ENCODE peak calls at places on chromosomes 6 and 20, in five cellular contexts. M is lower lobe of right lung; D is GM23248; L is effector memory CD4-positive, alpha-beta T cell; H is endothelial cell of umbilical vein. W is an unnamed sample.

GRCh38 chr6:37503486-37503980 is 3.8 kb upstream of the CCDC167 start:
- DNase-seq in H (no peak), D (no peak), L (no peak), M (peak), W (no peak)

GRCh38 chr6:52546678-52547077 is 30.2 kb downstream of the TRAM2 start:
- DNase-seq in L (no peak), D (no peak), M (no peak), H (no peak), W (no peak)

GRCh38 chr20:51286758-51287157 is 255.8 kb downstream of the NFATC2 start:
- DNase-seq in L (no peak), M (no peak), H (no peak), D (no peak), W (no peak)

GRCh38 chr20:10448270-10449156 is 13.4 kb downstream of the SLX4IP start:
- DNase-seq in D (peak), L (no peak), H (no peak), M (no peak), W (no peak)

GRCh38 chr6:136750821-136751220 is 41.5 kb downstream of the MAP3K5 start:
- DNase-seq in M (no peak), H (no peak), D (no peak), L (no peak), W (no peak)

GRCh38 chr6:169269180-169270076 is 15.8 kb upstream of the THBS2 start:
- DNase-seq in M (no peak), L (no peak), D (peak), H (no peak), W (no peak)

GRCh38 chr6:34563513-34563870 is 7.4 kb upstream of the SPDEF start:
- DNase-seq in M (no peak), L (no peak), H (no peak), D (no peak), W (no peak)

GRCh38 chr6:16512585-16513109 is 248.6 kb downstream of the ATXN1 start:
- DNase-seq in M (no peak), D (no peak), H (no peak), L (no peak), W (no peak)

GRCh38 chr20:610130-611046 is at the start of gene TCF15:
- DNase-seq in H (peak), M (peak), D (peak), L (no peak), W (no peak)

GRCh38 chr6:10278786-10279185 is 136.1 kb downstream of the TFAP2A start:
- DNase-seq in M (no peak), L (no peak), H (no peak), D (no peak), W (no peak)

GRCh38 chr6:81937296-81937937 is 184.9 kb upstream of the TENT5A start:
- DNase-seq in H (no peak), M (no peak), L (no peak), D (peak), W (no peak)

GRCh38 chr6:149965191-149966020 is 1.7 kb downstream of the ULBP1 start:
- DNase-seq in H (no peak), M (no peak), D (no peak), L (peak), W (no peak)

GRCh38 chr6:143993965-143994646 is 14.0 kb downstream of the PLAGL1 start:
- DNase-seq in D (no peak), L (no peak), M (no peak), H (no peak), W (no peak)

GRCh38 chr6:113763883-113764282 is 93.3 kb upstream of the MARCKS start:
- DNase-seq in M (no peak), L (no peak), D (peak), H (peak), W (no peak)
- H3K4me3 ChIP-seq in M (no peak), L (no peak), D (no peak), H (no peak), W (no peak)

DNA sequence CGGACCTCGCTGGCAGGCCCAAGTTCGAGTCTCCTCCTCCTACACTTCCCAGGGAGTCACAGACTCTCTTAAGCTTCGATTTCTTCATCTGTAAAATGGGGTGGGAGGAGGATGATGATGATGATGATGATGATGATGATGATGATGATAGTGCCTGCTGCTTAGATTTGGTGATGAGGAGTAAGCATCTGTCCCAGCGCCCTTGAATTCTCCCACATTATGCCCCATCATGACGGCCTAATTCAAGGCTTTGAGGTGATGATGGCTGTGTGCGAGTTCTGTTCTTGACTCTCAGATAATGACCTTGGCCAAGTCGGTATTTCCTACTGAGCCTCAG is 487 bp upstream of the KIAA1755 start:
- DNase-seq in L (no peak), D (no peak), H (no peak), M (no peak), W (no peak)
- H3K4me3 ChIP-seq in L (no peak), D (peak), H (no peak), M (peak), W (peak)

GRCh38 chr6:29745386-29745785 is 22.2 kb downstream of the HLA-F start:
- DNase-seq in M (no peak), D (no peak), L (no peak), H (no peak), W (no peak)
- H3K4me3 ChIP-seq in M (no peak), D (no peak), L (no peak), H (no peak), W (no peak)

DNA sequence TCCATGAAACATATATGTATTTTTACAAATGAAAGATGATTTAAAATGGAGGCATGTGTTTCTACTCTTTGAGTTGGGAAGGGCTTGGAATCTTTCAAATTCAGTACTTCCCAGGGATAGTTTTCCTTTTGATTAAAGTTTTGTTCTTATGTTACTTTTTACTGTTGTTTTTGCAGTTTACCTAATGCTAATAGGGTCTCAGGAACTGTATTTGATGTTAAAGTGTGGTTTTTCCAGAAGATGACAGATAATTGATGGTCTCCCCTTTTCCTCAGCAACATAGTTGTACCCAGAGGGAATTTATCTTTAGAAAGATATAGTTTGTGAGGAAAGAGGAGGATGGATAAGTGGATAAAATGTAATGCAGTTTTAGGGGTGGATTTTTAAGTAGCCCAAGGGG is 42.1 kb downstream of the GNAS start:
- DNase-seq in L (no peak), D (no peak), M (no peak), H (no peak), W (no peak)
- H3K4me3 ChIP-seq in L (no peak), D (peak), M (peak), H (no peak), W (no peak)

GRCh38 chr6:32882879-32883250 is 28.9 kb downstream of the PSMB9 start:
- DNase-seq in H (no peak), L (no peak), M (no peak), D (peak), W (no peak)

GRCh38 chr6:32883789-32884188 is 29.8 kb downstream of the PSMB9 start:
- DNase-seq in D (peak), H (no peak), M (peak), L (no peak), W (no peak)

GRCh38 chr6:32876603-32877002 is 22.6 kb downstream of the PSMB9 start:
- DNase-seq in L (no peak), D (no peak), H (no peak), M (no peak), W (no peak)

GRCh38 chr6:32879691-32880090 is 25.7 kb downstream of the PSMB9 start:
- DNase-seq in H (no peak), M (no peak), D (no peak), L (no peak), W (no peak)
- H3K4me3 ChIP-seq in H (no peak), M (no peak), D (no peak), L (no peak), W (no peak)